ENCODE peak calls at places on chromosomes 5 and 9, in five cellular contexts. F is mesenchymal stem cell, M is IMR-90, U is adrenal gland, K is stomach. N is an unnamed sample.

GRCh38 chr5:8843766-8844165 is 702.1 kb downstream of the SEMA5A start:
- DNase-seq in M (peak; percentile 85), U (no peak), K (no peak), F (peak; percentile 100), N (no peak)

GRCh38 chr9:133734600-133735414 is 3.3 kb downstream of the SARDH start:
- DNase-seq in U (peak; percentile 21), F (no peak), K (peak; percentile 22), M (no peak), N (no peak)

GRCh38 chr5:140182803-140183367 is 7.9 kb downstream of the CYSTM1 start:
- DNase-seq in K (no peak), U (no peak), M (peak; percentile 44), F (peak; percentile 42), N (no peak)

GRCh38 chr5:131218392-131218791 is 45.5 kb upstream of the CDC42SE2 start:
- DNase-seq in M (peak; percentile 89), K (no peak), F (peak; percentile 58), U (no peak), N (peak; percentile 58)

GRCh38 chr5:171747061-171747859 is 38.4 kb upstream of the SMIM23 start:
- DNase-seq in F (no peak), U (no peak), M (no peak), K (no peak), N (no peak)

GRCh38 chr5:6745706-6746217 is 32.5 kb downstream of the TENT4A start:
- DNase-seq in M (peak; percentile 79), K (no peak), F (peak; percentile 68), U (peak; percentile 40), N (peak; percentile 21)

GRCh38 chr9:112135706-112136105 is 39.4 kb downstream of the SUSD1 start:
- DNase-seq in K (peak; percentile 31), U (no peak), F (no peak), M (no peak), N (no peak)

GRCh38 chr9:131037336-131038255 is 28.6 kb downstream of the LAMC3 start:
- DNase-seq in U (no peak), F (no peak), K (no peak), M (peak; percentile 7), N (no peak)

GRCh38 chr5:165232629-165233028 is 1727.2 kb downstream of the MAT2B start:
- DNase-seq in M (no peak), K (no peak), U (no peak), F (no peak), N (no peak)

GRCh38 chr5:91119265-91119664 is 263.9 kb downstream of the ARRDC3 start:
- DNase-seq in K (no peak), M (no peak), F (no peak), U (no peak), N (no peak)

GRCh38 chr5:14881826-14882225 is 10.2 kb upstream of the ANKH start:
- DNase-seq in M (no peak), U (no peak), F (no peak), K (no peak), N (no peak)

GRCh38 chr5:90161399-90161798 is 248.2 kb downstream of the CETN3 start:
- DNase-seq in M (no peak), F (peak; percentile 67), U (peak; percentile 74), K (peak; percentile 33), N (no peak)

DNA sequence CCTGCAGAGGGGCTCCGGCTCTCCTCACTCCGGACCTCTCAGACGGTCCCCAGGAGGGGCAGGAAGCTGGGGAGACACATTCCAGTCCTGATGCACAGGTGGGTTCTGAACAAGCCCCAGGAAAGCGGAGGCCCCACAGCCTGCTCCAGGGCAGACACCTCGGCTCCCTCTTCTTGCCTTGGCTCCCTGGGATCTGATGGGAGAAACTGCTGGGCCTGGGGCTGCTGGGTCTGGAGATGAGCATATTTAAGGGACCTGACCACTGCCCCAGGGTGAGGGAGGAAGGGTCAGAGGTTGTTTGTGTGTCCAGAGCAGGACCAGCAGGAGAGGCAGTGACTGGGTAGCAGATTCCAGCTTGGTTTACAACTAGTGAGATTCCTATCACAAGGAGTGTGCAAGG is 1.2 kb downstream of the CORO2A start:
- DNase-seq in K (no peak), U (no peak), M (no peak), F (no peak), N (no peak)
- H3K4me3 ChIP-seq in K (peak overlapping the region; percentile 77), U (no peak overlapping the region), M (no peak overlapping the region), F (no peak overlapping the region), N (no peak overlapping the region)

DNA sequence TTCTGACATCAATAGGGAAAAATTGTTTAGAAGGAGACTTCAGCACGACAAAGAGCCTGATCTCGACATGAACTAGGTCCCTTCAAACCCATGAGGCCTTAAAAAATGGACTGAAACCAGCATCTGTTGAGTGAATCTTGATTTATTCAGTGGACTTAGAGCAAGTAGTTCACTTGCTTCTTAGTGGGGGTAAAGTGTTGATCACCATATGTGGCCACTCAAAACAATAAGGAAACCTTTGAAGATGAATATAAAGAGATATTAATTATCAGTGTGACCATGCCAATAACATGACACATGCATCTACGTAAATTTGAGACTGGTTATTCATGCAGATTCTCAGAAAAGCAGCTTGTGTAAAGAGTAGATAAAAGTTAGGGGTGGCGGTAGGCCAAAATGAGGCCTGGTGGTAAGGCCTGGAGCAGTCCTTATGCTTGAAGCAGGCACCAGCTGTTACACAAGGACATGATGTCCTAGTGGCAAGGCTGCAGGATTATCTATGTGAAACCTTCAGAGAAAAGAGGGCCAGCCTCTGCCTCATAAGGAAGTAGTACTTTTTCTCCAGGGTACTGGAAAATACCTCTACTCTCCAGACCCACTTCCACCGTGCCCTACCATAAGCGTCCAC is 61.3 kb downstream of the S1PR3 start:
- DNase-seq in K (no peak), M (no peak), U (peak; percentile 54), F (no peak), N (no peak)
- H3K27ac ChIP-seq in K (no peak overlapping the region), M (no peak overlapping the region), U (peak overlapping the region; percentile 55), F (no peak overlapping the region), N (no peak overlapping the region)

GRCh38 chr5:95619518-95620029 is 313 bp upstream of the GPR150 start:
- DNase-seq in U (no peak), F (no peak), M (no peak), K (no peak), N (no peak)

GRCh38 chr5:95617057-95617456 is 2.8 kb upstream of the GPR150 start:
- DNase-seq in M (peak; percentile 59), F (no peak), K (no peak), U (no peak), N (no peak)

GRCh38 chr5:95620030-95620869 is at the start of gene GPR150:
- DNase-seq in M (peak; percentile 37), K (peak; percentile 65), F (peak; percentile 59), U (peak; percentile 50), N (no peak)

GRCh38 chr5:95620870-95621838 is 1.3 kb downstream of the GPR150 start:
- DNase-seq in K (peak; percentile 49), M (no peak), U (no peak), F (peak; percentile 43), N (no peak)

DNA sequence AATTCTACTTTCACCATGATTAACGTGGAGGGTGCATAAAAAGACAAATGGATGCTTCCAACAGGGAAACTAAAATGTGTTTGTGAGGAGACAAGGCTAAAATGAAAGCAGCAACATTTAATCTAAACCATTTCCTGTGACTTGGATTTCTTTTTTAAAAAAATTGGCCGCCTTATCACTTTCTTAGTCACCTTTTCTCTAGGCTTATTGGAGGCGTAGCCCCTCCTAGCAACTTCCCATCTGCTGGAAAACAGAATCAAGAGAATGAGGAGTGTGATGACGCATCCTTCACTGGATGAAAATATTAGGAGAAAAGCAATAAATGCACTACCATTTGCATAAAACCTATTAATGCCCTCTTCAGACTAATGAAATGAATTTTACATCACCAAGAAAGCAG is 791 bp upstream of the GPR150 start:
- DNase-seq in F (no peak), K (no peak), M (peak; percentile 56), U (no peak), N (no peak)
- H3K27me3 ChIP-seq in F (peaks cover 6% of the 10 kb centered on the region), K (peaks cover 19% of the 10 kb centered on the region), M (no peaks in the 10 kb centered on the region), U (no peaks in the 10 kb centered on the region), N (no peaks in the 10 kb centered on the region)

GRCh38 chr9:227882-228281 is 13.2 kb downstream of the DOCK8 start:
- DNase-seq in F (no peak), K (no peak), M (no peak), U (no peak), N (no peak)

GRCh38 chr9:224540-225520 is 10.2 kb downstream of the DOCK8 start:
- DNase-seq in U (no peak), F (no peak), K (no peak), M (no peak), N (no peak)

GRCh38 chr9:221989-222776 is 7.5 kb downstream of the DOCK8 start:
- DNase-seq in F (no peak), M (no peak), U (no peak), K (no peak), N (no peak)

GRCh38 chr9:219670-220365 is 5.2 kb downstream of the DOCK8 start:
- DNase-seq in M (no peak), U (no peak), K (no peak), F (no peak), N (no peak)

GRCh38 chr9:223167-223566 is 8.5 kb downstream of the DOCK8 start:
- DNase-seq in K (no peak), M (no peak), U (no peak), F (no peak), N (no peak)
- H3K4me3 ChIP-seq in K (no peak overlapping the region), M (no peak overlapping the region), U (no peak overlapping the region), F (no peak overlapping the region), N (no peak overlapping the region)

GRCh38 chr9:33267368-33267767 is 2.5 kb downstream of the CHMP5 start:
- DNase-seq in F (no peak), U (no peak), M (no peak), K (no peak), N (no peak)

GRCh38 chr9:33264473-33265177 is at the start of the genes BAG1 and CHMP5:
- DNase-seq in U (peak; percentile 100), M (peak; percentile 99), F (peak; percentile 99), K (peak; percentile 100), N (peak; percentile 99)

GRCh38 chr9:33263131-33263935 is 1.2 kb downstream of the BAG1 start:
- DNase-seq in M (no peak), F (peak; percentile 63), K (no peak), U (peak; percentile 38), N (no peak)

GRCh38 chr9:33263936-33264472 is 504 bp downstream of the BAG1 start:
- DNase-seq in U (peak; percentile 66), K (peak; percentile 50), M (no peak), F (peak; percentile 48), N (no peak)

DNA sequence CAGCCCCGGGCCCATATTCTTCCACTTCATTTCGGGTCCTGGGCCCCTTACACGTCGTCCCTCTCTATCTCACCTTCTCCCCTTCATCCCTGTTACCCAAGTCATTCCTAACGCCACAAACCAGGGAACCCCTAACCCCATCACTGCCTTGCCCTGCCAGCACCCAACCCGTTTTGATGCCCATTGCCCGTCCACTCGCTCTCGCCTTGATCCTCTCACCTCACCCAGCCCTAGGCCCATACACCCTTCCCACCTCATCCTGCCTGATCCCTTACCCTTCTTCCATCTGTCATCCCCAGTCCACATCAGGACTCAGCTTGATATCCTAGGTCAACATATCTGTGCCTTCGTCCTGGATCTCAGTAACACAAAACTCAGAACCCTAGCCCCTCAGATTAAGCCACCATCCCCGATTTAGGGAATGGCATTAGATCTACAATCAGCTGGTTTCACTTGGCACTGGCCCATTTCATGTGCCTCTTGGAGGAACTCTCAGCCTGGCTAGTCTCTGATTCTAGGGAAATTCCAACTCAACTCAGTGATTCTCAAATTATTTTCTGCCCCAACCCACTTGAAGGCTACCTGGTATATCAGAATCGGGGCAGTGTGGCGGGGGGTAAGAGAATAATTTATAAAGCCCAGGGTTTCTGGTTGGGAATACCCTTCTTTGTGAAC is 499 bp downstream of the CHMP5 start:
- DNase-seq in F (peak; percentile 40), M (no peak), K (no peak), U (peak; percentile 39), N (no peak)
- H3K27ac ChIP-seq in F (peak overlapping the region; percentile 73), M (peak overlapping the region; percentile 66), K (peak overlapping the region; percentile 94), U (peak overlapping the region; percentile 96), N (peak overlapping the region; percentile 68)